ENCODE peak calls at places on chromosomes 4 and X, in ten cellular contexts. One of them, this sample, is unnamed.

GRCh38 chrX:84047339-84047738 is 140.7 kb downstream of the RPS6KA6 start:
- DNase-seq in endothelial cell: no peak
- DNase-seq in hepatocyte: no peak
- DNase-seq in fibroblast of mammary gland: no peak
- DNase-seq in transverse colon: no peak
- DNase-seq in DND-41: no peak
- DNase-seq in heart left ventricle: no peak
- DNase-seq in RWPE1: no peak
- DNase-seq in heart right ventricle: no peak
- DNase-seq in HCT116: no peak
- DNase-seq in this sample: no peak

GRCh38 chr4:27198246-27198645 is 337.6 kb downstream of the STIM2 start:
- DNase-seq in heart left ventricle: no peak
- DNase-seq in hepatocyte: no peak
- DNase-seq in heart right ventricle: no peak
- DNase-seq in endothelial cell: no peak
- DNase-seq in transverse colon: no peak
- DNase-seq in RWPE1: no peak
- DNase-seq in DND-41: no peak
- DNase-seq in HCT116: no peak
- DNase-seq in fibroblast of mammary gland: peak; percentile 15
- DNase-seq in this sample: no peak

GRCh38 chrX:44828008-44828605 is 15.7 kb upstream of the DUSP21 start:
- DNase-seq in transverse colon: no peak
- DNase-seq in hepatocyte: no peak
- DNase-seq in endothelial cell: no peak
- DNase-seq in heart right ventricle: no peak
- DNase-seq in heart left ventricle: no peak
- DNase-seq in fibroblast of mammary gland: peak; percentile 95
- DNase-seq in DND-41: no peak
- DNase-seq in RWPE1: peak; percentile 66
- DNase-seq in HCT116: peak; percentile 10
- DNase-seq in this sample: no peak

GRCh38 chr4:87057835-87058234 is 123.0 kb downstream of the AFF1 start:
- DNase-seq in transverse colon: no peak
- DNase-seq in endothelial cell: no peak
- DNase-seq in fibroblast of mammary gland: peak; percentile 47
- DNase-seq in RWPE1: no peak
- DNase-seq in heart right ventricle: no peak
- DNase-seq in heart left ventricle: no peak
- DNase-seq in DND-41: no peak
- DNase-seq in HCT116: no peak
- DNase-seq in hepatocyte: no peak
- DNase-seq in this sample: no peak

GRCh38 chr4:165398570-165398969 is 19.8 kb downstream of the CPE start:
- DNase-seq in HCT116: peak; percentile 50
- DNase-seq in RWPE1: peak; percentile 42
- DNase-seq in hepatocyte: peak; percentile 27
- DNase-seq in transverse colon: no peak
- DNase-seq in endothelial cell: no peak
- DNase-seq in heart left ventricle: no peak
- DNase-seq in DND-41: no peak
- DNase-seq in heart right ventricle: no peak
- DNase-seq in fibroblast of mammary gland: peak; percentile 54
- DNase-seq in this sample: no peak

GRCh38 chrX:120560405-120560841 is 339 bp downstream of the CUL4B start:
- DNase-seq in HCT116: no peak
- DNase-seq in heart right ventricle: no peak
- DNase-seq in heart left ventricle: peak; percentile 23
- DNase-seq in DND-41: peak; percentile 55
- DNase-seq in RWPE1: no peak
- DNase-seq in hepatocyte: peak; percentile 44
- DNase-seq in endothelial cell: peak; percentile 4
- DNase-seq in fibroblast of mammary gland: peak; percentile 47
- DNase-seq in transverse colon: peak; percentile 43
- DNase-seq in this sample: no peak

GRCh38 chr4:40980318-40980883 is 230.6 kb downstream of the NSUN7 start:
- DNase-seq in hepatocyte: no peak
- DNase-seq in DND-41: no peak
- DNase-seq in heart right ventricle: no peak
- DNase-seq in HCT116: no peak
- DNase-seq in heart left ventricle: no peak
- DNase-seq in RWPE1: no peak
- DNase-seq in transverse colon: no peak
- DNase-seq in endothelial cell: peak; percentile 6
- DNase-seq in fibroblast of mammary gland: no peak
- DNase-seq in this sample: no peak

GRCh38 chrX:41442824-41443560 is 4.2 kb upstream of the NYX start:
- DNase-seq in hepatocyte: no peak
- DNase-seq in HCT116: no peak
- DNase-seq in heart right ventricle: no peak
- DNase-seq in DND-41: no peak
- DNase-seq in heart left ventricle: no peak
- DNase-seq in RWPE1: no peak
- DNase-seq in fibroblast of mammary gland: no peak
- DNase-seq in transverse colon: no peak
- DNase-seq in endothelial cell: no peak
- DNase-seq in this sample: no peak

GRCh38 chr4:6777636-6778281 is 4.8 kb upstream of the KIAA0232 start:
- DNase-seq in fibroblast of mammary gland: no peak
- DNase-seq in RWPE1: no peak
- DNase-seq in hepatocyte: no peak
- DNase-seq in HCT116: no peak
- DNase-seq in transverse colon: peak; percentile 8
- DNase-seq in DND-41: no peak
- DNase-seq in endothelial cell: no peak
- DNase-seq in heart right ventricle: no peak
- DNase-seq in heart left ventricle: no peak
- DNase-seq in this sample: no peak

GRCh38 chr4:110275871-110276270 is 77.5 kb upstream of the ELOVL6 start:
- DNase-seq in RWPE1: no peak
- DNase-seq in DND-41: no peak
- DNase-seq in transverse colon: no peak
- DNase-seq in heart left ventricle: no peak
- DNase-seq in fibroblast of mammary gland: peak; percentile 29
- DNase-seq in hepatocyte: no peak
- DNase-seq in HCT116: no peak
- DNase-seq in heart right ventricle: no peak
- DNase-seq in endothelial cell: no peak
- DNase-seq in this sample: no peak

GRCh38 chr4:1033840-1034551 is 22.6 kb downstream of the FGFRL1 start:
- DNase-seq in endothelial cell: no peak
- DNase-seq in hepatocyte: no peak
- DNase-seq in RWPE1: no peak
- DNase-seq in heart right ventricle: peak; percentile 63
- DNase-seq in fibroblast of mammary gland: peak; percentile 49
- DNase-seq in DND-41: no peak
- DNase-seq in HCT116: no peak
- DNase-seq in transverse colon: no peak
- DNase-seq in heart left ventricle: no peak
- DNase-seq in this sample: no peak

GRCh38 chrX:153578200-153578835 is 20.6 kb downstream of the CCNQ start:
- DNase-seq in RWPE1: no peak
- DNase-seq in fibroblast of mammary gland: no peak
- DNase-seq in hepatocyte: no peak
- DNase-seq in heart left ventricle: no peak
- DNase-seq in endothelial cell: no peak
- DNase-seq in HCT116: no peak
- DNase-seq in DND-41: no peak
- DNase-seq in heart right ventricle: no peak
- DNase-seq in transverse colon: no peak
- DNase-seq in this sample: no peak

GRCh38 chrX:153582896-153583295 is 16.0 kb downstream of the CCNQ start:
- DNase-seq in RWPE1: no peak
- DNase-seq in heart right ventricle: peak; percentile 27
- DNase-seq in endothelial cell: no peak
- DNase-seq in heart left ventricle: peak; percentile 28
- DNase-seq in HCT116: no peak
- DNase-seq in DND-41: peak; percentile 81
- DNase-seq in hepatocyte: peak; percentile 46
- DNase-seq in transverse colon: peak; percentile 45
- DNase-seq in fibroblast of mammary gland: no peak
- DNase-seq in this sample: peak; percentile 89

GRCh38 chrX:153576961-153577360 is 22.0 kb downstream of the CCNQ start:
- DNase-seq in hepatocyte: no peak
- DNase-seq in heart right ventricle: no peak
- DNase-seq in heart left ventricle: no peak
- DNase-seq in transverse colon: no peak
- DNase-seq in fibroblast of mammary gland: no peak
- DNase-seq in DND-41: no peak
- DNase-seq in RWPE1: no peak
- DNase-seq in endothelial cell: no peak
- DNase-seq in HCT116: no peak
- DNase-seq in this sample: no peak

GRCh38 chrX:153583433-153583832 is 15.5 kb downstream of the CCNQ start:
- DNase-seq in HCT116: no peak
- DNase-seq in heart left ventricle: no peak
- DNase-seq in endothelial cell: no peak
- DNase-seq in hepatocyte: no peak
- DNase-seq in transverse colon: no peak
- DNase-seq in DND-41: no peak
- DNase-seq in RWPE1: no peak
- DNase-seq in heart right ventricle: no peak
- DNase-seq in fibroblast of mammary gland: no peak
- DNase-seq in this sample: no peak

DNA sequence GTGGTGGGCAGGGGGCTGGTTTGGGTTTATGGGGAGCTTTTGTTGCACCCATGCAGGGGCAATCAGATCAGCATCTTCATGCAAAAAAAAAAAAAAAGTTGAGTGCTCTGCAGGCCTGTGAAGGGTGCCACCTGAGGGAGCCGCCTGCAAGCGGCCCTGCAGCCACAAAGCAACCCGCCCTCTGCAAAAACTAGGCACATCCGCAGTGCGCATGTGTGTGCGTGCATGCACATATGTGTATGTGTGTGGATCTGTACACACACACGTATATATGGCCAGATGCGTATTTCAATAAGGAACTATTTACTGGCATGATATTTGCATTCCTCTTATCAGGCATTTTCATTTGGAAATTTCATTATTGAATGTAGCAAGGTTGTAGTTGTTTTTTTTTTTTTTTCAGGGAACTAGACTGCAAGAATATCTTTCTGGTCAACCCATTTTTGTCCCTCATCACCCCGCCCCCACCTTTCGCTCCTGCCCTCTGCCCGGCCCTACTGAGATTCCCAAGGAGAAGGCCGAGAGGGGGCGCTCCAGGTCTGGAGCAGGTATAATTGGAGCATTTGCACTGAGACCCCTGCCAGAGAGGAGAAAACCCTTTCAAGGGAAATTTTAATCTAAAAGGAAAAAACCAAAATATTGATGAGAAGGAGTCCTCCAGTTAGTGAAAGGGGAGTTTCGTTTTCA is 18.1 kb downstream of the CCNQ start:
- DNase-seq in transverse colon: no peak
- DNase-seq in heart left ventricle: no peak
- DNase-seq in RWPE1: no peak
- DNase-seq in HCT116: no peak
- DNase-seq in heart right ventricle: no peak
- DNase-seq in DND-41: no peak
- DNase-seq in hepatocyte: no peak
- DNase-seq in fibroblast of mammary gland: no peak
- DNase-seq in endothelial cell: peak; percentile 44
- DNase-seq in this sample: no peak
- TF ChIP-seq CTCF in transverse colon: no peak
- TF ChIP-seq CTCF in heart left ventricle: no peak
- TF ChIP-seq CTCF in RWPE1: no peak
- TF ChIP-seq CTCF in HCT116: peak; percentile 49
- TF ChIP-seq CTCF in heart right ventricle: peak; percentile 7
- TF ChIP-seq CTCF in DND-41: no peak
- TF ChIP-seq CTCF in hepatocyte: peak; percentile 9
- TF ChIP-seq CTCF in fibroblast of mammary gland: peak; percentile 7
- TF ChIP-seq CTCF in endothelial cell: peak; percentile 22
- TF ChIP-seq CTCF in this sample: no peak

GRCh38 chr4:55733874-55734437 is 85.6 kb upstream of the EXOC1L start:
- DNase-seq in hepatocyte: peak; percentile 90
- DNase-seq in RWPE1: peak; percentile 85
- DNase-seq in transverse colon: peak; percentile 91
- DNase-seq in heart right ventricle: no peak
- DNase-seq in DND-41: no peak
- DNase-seq in HCT116: peak; percentile 83
- DNase-seq in heart left ventricle: peak; percentile 24
- DNase-seq in endothelial cell: no peak
- DNase-seq in fibroblast of mammary gland: peak; percentile 71
- DNase-seq in this sample: no peak

GRCh38 chr4:55732864-55733263 is 86.7 kb upstream of the EXOC1L start:
- DNase-seq in hepatocyte: no peak
- DNase-seq in RWPE1: no peak
- DNase-seq in fibroblast of mammary gland: no peak
- DNase-seq in transverse colon: no peak
- DNase-seq in HCT116: no peak
- DNase-seq in DND-41: no peak
- DNase-seq in heart right ventricle: no peak
- DNase-seq in endothelial cell: no peak
- DNase-seq in heart left ventricle: no peak
- DNase-seq in this sample: no peak

GRCh38 chr4:55736605-55737183 is 82.9 kb upstream of the EXOC1L start:
- DNase-seq in DND-41: no peak
- DNase-seq in heart right ventricle: no peak
- DNase-seq in heart left ventricle: no peak
- DNase-seq in HCT116: peak; percentile 23
- DNase-seq in transverse colon: no peak
- DNase-seq in hepatocyte: no peak
- DNase-seq in endothelial cell: no peak
- DNase-seq in RWPE1: peak; percentile 31
- DNase-seq in fibroblast of mammary gland: peak; percentile 30
- DNase-seq in this sample: peak; percentile 24
- TF ChIP-seq CTCF in DND-41: peak; percentile 56
- TF ChIP-seq CTCF in heart right ventricle: peak; percentile 34
- TF ChIP-seq CTCF in heart left ventricle: no peak
- TF ChIP-seq CTCF in HCT116: peak; percentile 58
- TF ChIP-seq CTCF in transverse colon: peak; percentile 23
- TF ChIP-seq CTCF in hepatocyte: peak; percentile 42
- TF ChIP-seq CTCF in endothelial cell: peak; percentile 73
- TF ChIP-seq CTCF in RWPE1: peak; percentile 57
- TF ChIP-seq CTCF in fibroblast of mammary gland: peak; percentile 35
- TF ChIP-seq CTCF in this sample: peak; percentile 40

GRCh38 chr4:2929469-2929868 is 33.7 kb downstream of the NOP14 start:
- DNase-seq in DND-41: no peak
- DNase-seq in endothelial cell: no peak
- DNase-seq in heart left ventricle: no peak
- DNase-seq in HCT116: no peak
- DNase-seq in RWPE1: no peak
- DNase-seq in fibroblast of mammary gland: no peak
- DNase-seq in hepatocyte: no peak
- DNase-seq in transverse colon: no peak
- DNase-seq in heart right ventricle: peak; percentile 7
- DNase-seq in this sample: no peak
- TF ChIP-seq CTCF in DND-41: no peak
- TF ChIP-seq CTCF in endothelial cell: no peak
- TF ChIP-seq CTCF in heart left ventricle: no peak
- TF ChIP-seq CTCF in HCT116: no peak
- TF ChIP-seq CTCF in RWPE1: no peak
- TF ChIP-seq CTCF in fibroblast of mammary gland: no peak
- TF ChIP-seq CTCF in hepatocyte: no peak
- TF ChIP-seq CTCF in transverse colon: no peak
- TF ChIP-seq CTCF in heart right ventricle: no peak
- TF ChIP-seq CTCF in this sample: no peak

DNA sequence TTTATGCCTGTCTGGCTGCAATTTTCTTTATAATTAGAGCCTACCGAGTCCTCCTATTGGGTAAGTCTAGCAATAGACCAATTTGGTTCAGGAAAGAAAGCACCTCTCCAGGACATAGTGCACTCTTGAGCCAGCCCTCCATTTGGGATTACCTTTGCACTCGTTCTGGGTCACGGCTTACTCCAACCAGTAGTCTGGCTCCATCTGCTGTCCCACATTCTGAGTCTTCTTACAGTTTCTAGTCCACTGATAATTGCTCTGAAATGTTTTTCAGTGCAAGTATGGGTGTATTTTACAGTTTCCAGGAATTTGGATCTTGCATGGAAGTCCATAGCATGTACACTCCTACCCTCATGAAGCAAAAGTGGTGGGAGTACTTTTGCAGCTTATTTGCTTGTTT is 34.8 kb upstream of the USP51 start:
- DNase-seq in heart right ventricle: no peak
- DNase-seq in DND-41: no peak
- DNase-seq in endothelial cell: no peak
- DNase-seq in transverse colon: no peak
- DNase-seq in hepatocyte: no peak
- DNase-seq in HCT116: no peak
- DNase-seq in heart left ventricle: no peak
- DNase-seq in RWPE1: no peak
- DNase-seq in fibroblast of mammary gland: peak; percentile 9
- DNase-seq in this sample: no peak
- TF ChIP-seq CTCF in heart right ventricle: peak; percentile 21
- TF ChIP-seq CTCF in DND-41: no peak
- TF ChIP-seq CTCF in endothelial cell: no peak
- TF ChIP-seq CTCF in transverse colon: no peak
- TF ChIP-seq CTCF in hepatocyte: peak; percentile 25
- TF ChIP-seq CTCF in HCT116: no peak
- TF ChIP-seq CTCF in heart left ventricle: no peak
- TF ChIP-seq CTCF in RWPE1: no peak
- TF ChIP-seq CTCF in fibroblast of mammary gland: no peak
- TF ChIP-seq CTCF in this sample: no peak